ENCODE peak calls at places on chromosomes 7 and 10, in ten cellular contexts. One of them, this sample, is unnamed.

GRCh38 chr7:29375641-29376562 is 181.3 kb downstream of the CHN2 start:
- DNase-seq in astrocyte: no peak
- DNase-seq in heart right ventricle: no peak
- DNase-seq in body of pancreas: peak; percentile 83
- DNase-seq in astrocyte of the spinal cord: no peak
- DNase-seq in RWPE1: peak; percentile 34
- DNase-seq in WTC11: no peak
- DNase-seq in fibroblast of lung: no peak
- DNase-seq in IMR-90: no peak
- DNase-seq in choroid plexus epithelial cell: peak; percentile 15
- DNase-seq in this sample: no peak

GRCh38 chr10:77531441-77532001 is 106.1 kb downstream of the KCNMA1 start:
- DNase-seq in heart right ventricle: no peak
- DNase-seq in fibroblast of lung: peak; percentile 88
- DNase-seq in RWPE1: peak; percentile 74
- DNase-seq in astrocyte: peak; percentile 84
- DNase-seq in IMR-90: peak; percentile 92
- DNase-seq in choroid plexus epithelial cell: peak; percentile 73
- DNase-seq in body of pancreas: no peak
- DNase-seq in WTC11: no peak
- DNase-seq in astrocyte of the spinal cord: peak; percentile 85
- DNase-seq in this sample: peak; percentile 90

GRCh38 chr10:87093461-87094372 is 926 bp downstream of the GLUD1 start:
- DNase-seq in astrocyte of the spinal cord: peak; percentile 53
- DNase-seq in astrocyte: peak; percentile 18
- DNase-seq in WTC11: peak; percentile 61
- DNase-seq in body of pancreas: peak; percentile 84
- DNase-seq in choroid plexus epithelial cell: peak; percentile 57
- DNase-seq in RWPE1: peak; percentile 73
- DNase-seq in fibroblast of lung: peak; percentile 43
- DNase-seq in IMR-90: peak; percentile 22
- DNase-seq in heart right ventricle: peak; percentile 64
- DNase-seq in this sample: peak; percentile 34

GRCh38 chr10:78935697-78936407 is 132.9 kb upstream of the ZMIZ1 start:
- DNase-seq in fibroblast of lung: no peak
- DNase-seq in body of pancreas: no peak
- DNase-seq in RWPE1: no peak
- DNase-seq in WTC11: no peak
- DNase-seq in astrocyte: no peak
- DNase-seq in heart right ventricle: no peak
- DNase-seq in astrocyte of the spinal cord: no peak
- DNase-seq in choroid plexus epithelial cell: no peak
- DNase-seq in IMR-90: no peak
- DNase-seq in this sample: no peak

GRCh38 chr10:44723082-44723481 is 188.1 kb upstream of the TMEM72 start:
- DNase-seq in IMR-90: no peak
- DNase-seq in choroid plexus epithelial cell: no peak
- DNase-seq in RWPE1: no peak
- DNase-seq in astrocyte: no peak
- DNase-seq in WTC11: no peak
- DNase-seq in body of pancreas: no peak
- DNase-seq in fibroblast of lung: no peak
- DNase-seq in heart right ventricle: no peak
- DNase-seq in astrocyte of the spinal cord: no peak
- DNase-seq in this sample: no peak

GRCh38 chr7:42227931-42228591 is 8.9 kb downstream of the GLI3 start:
- DNase-seq in choroid plexus epithelial cell: peak; percentile 57
- DNase-seq in RWPE1: no peak
- DNase-seq in fibroblast of lung: peak; percentile 64
- DNase-seq in WTC11: peak; percentile 59
- DNase-seq in astrocyte: peak; percentile 49
- DNase-seq in astrocyte of the spinal cord: peak; percentile 46
- DNase-seq in IMR-90: peak; percentile 46
- DNase-seq in body of pancreas: peak; percentile 37
- DNase-seq in heart right ventricle: peak; percentile 20
- DNase-seq in this sample: no peak

GRCh38 chr7:105776068-105776790 is 100.2 kb downstream of the ATXN7L1 start:
- DNase-seq in IMR-90: peak; percentile 100
- DNase-seq in astrocyte: peak; percentile 100
- DNase-seq in heart right ventricle: peak; percentile 24
- DNase-seq in choroid plexus epithelial cell: peak; percentile 99
- DNase-seq in fibroblast of lung: peak; percentile 100
- DNase-seq in RWPE1: peak; percentile 89
- DNase-seq in body of pancreas: peak; percentile 32
- DNase-seq in astrocyte of the spinal cord: peak; percentile 99
- DNase-seq in WTC11: peak; percentile 83
- DNase-seq in this sample: peak; percentile 100

GRCh38 chr7:73740771-73741170 is 2.2 kb upstream of the ABHD11 start:
- DNase-seq in fibroblast of lung: no peak
- DNase-seq in body of pancreas: peak; percentile 27
- DNase-seq in heart right ventricle: no peak
- DNase-seq in choroid plexus epithelial cell: no peak
- DNase-seq in RWPE1: no peak
- DNase-seq in WTC11: no peak
- DNase-seq in astrocyte of the spinal cord: no peak
- DNase-seq in astrocyte: no peak
- DNase-seq in IMR-90: no peak
- DNase-seq in this sample: no peak

GRCh38 chr7:110835209-110835608 is 255.7 kb upstream of the LRRN3 start:
- DNase-seq in astrocyte: no peak
- DNase-seq in choroid plexus epithelial cell: peak; percentile 10
- DNase-seq in astrocyte of the spinal cord: no peak
- DNase-seq in heart right ventricle: no peak
- DNase-seq in body of pancreas: no peak
- DNase-seq in WTC11: no peak
- DNase-seq in fibroblast of lung: no peak
- DNase-seq in IMR-90: no peak
- DNase-seq in RWPE1: no peak
- DNase-seq in this sample: no peak

GRCh38 chr7:134724606-134725005 is 54.8 kb upstream of the CALD1 start:
- DNase-seq in RWPE1: peak; percentile 24
- DNase-seq in IMR-90: peak; percentile 54
- DNase-seq in WTC11: peak; percentile 41
- DNase-seq in astrocyte: no peak
- DNase-seq in astrocyte of the spinal cord: peak; percentile 41
- DNase-seq in heart right ventricle: no peak
- DNase-seq in fibroblast of lung: peak; percentile 40
- DNase-seq in choroid plexus epithelial cell: peak; percentile 75
- DNase-seq in body of pancreas: peak; percentile 17
- DNase-seq in this sample: peak; percentile 55

GRCh38 chr7:155305251-155305904 is 7.7 kb downstream of the INSIG1 start:
- DNase-seq in astrocyte of the spinal cord: no peak
- DNase-seq in body of pancreas: no peak
- DNase-seq in RWPE1: no peak
- DNase-seq in choroid plexus epithelial cell: no peak
- DNase-seq in WTC11: no peak
- DNase-seq in astrocyte: no peak
- DNase-seq in IMR-90: no peak
- DNase-seq in fibroblast of lung: no peak
- DNase-seq in heart right ventricle: no peak
- DNase-seq in this sample: no peak

DNA sequence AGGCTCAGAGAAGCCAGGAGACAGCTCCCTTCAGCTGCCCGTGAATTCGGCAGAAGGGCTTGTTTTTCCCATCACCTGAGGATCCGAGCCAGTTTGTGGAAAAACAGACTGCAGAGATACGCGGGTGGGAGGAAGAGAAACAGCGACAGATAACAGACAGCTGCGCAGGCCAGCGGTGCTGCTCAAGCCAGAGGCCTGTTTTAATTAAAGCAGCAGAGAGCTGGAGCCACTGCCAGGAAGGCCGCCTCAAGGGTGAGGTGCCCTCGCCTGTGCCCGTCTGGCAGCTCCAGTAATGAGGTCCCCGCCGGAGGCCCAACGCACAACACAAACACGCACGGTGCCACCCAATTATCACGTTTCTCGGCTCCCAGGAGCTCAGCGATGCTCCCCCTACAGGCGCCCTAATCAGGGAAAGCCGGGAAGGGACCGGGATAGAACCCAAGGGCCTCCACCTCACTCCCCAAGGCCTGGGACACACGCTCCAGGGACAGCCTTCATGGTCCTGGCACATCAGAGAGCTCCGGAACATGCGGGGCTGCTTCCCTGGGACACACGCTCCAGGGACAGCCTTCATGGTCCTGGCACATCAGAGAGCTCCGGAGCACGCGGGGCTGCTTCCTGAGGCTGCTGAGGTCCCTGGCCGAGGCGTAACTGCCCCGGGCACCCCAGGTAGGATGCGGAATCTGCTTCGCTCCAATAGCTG is 60.6 kb upstream of the DNAAF5 start:
- DNase-seq in body of pancreas: peak; percentile 18
- DNase-seq in fibroblast of lung: no peak
- DNase-seq in heart right ventricle: peak; percentile 70
- DNase-seq in astrocyte of the spinal cord: no peak
- DNase-seq in IMR-90: no peak
- DNase-seq in RWPE1: no peak
- DNase-seq in WTC11: peak; percentile 58
- DNase-seq in astrocyte: peak; percentile 3
- DNase-seq in choroid plexus epithelial cell: peak; percentile 46
- DNase-seq in this sample: no peak
- TF ChIP-seq CTCF in body of pancreas: no peak
- TF ChIP-seq CTCF in fibroblast of lung: peak; percentile 35
- TF ChIP-seq CTCF in heart right ventricle: peak; percentile 46
- TF ChIP-seq CTCF in astrocyte of the spinal cord: peak; percentile 38
- TF ChIP-seq CTCF in IMR-90: no peak
- TF ChIP-seq CTCF in RWPE1: no peak
- TF ChIP-seq CTCF in WTC11: no peak
- TF ChIP-seq CTCF in astrocyte: peak; percentile 7
- TF ChIP-seq CTCF in choroid plexus epithelial cell: peak; percentile 33
- TF ChIP-seq CTCF in this sample: peak; percentile 43

GRCh38 chr7:1123721-1124120 is 35.8 kb downstream of the GPER1 start:
- DNase-seq in IMR-90: peak; percentile 79
- DNase-seq in fibroblast of lung: peak; percentile 79
- DNase-seq in astrocyte of the spinal cord: peak; percentile 82
- DNase-seq in heart right ventricle: peak; percentile 85
- DNase-seq in body of pancreas: peak; percentile 67
- DNase-seq in astrocyte: peak; percentile 73
- DNase-seq in RWPE1: no peak
- DNase-seq in choroid plexus epithelial cell: peak; percentile 76
- DNase-seq in WTC11: peak; percentile 86
- DNase-seq in this sample: no peak
- TF ChIP-seq CTCF in IMR-90: peak; percentile 69
- TF ChIP-seq CTCF in fibroblast of lung: peak; percentile 77
- TF ChIP-seq CTCF in astrocyte of the spinal cord: peak; percentile 73
- TF ChIP-seq CTCF in heart right ventricle: peak; percentile 75
- TF ChIP-seq CTCF in body of pancreas: no peak
- TF ChIP-seq CTCF in astrocyte: peak; percentile 53
- TF ChIP-seq CTCF in RWPE1: no peak
- TF ChIP-seq CTCF in choroid plexus epithelial cell: peak; percentile 82
- TF ChIP-seq CTCF in WTC11: no peak
- TF ChIP-seq CTCF in this sample: no peak

GRCh38 chr10:129513312-129513711 is 46.3 kb downstream of the MGMT start:
- DNase-seq in heart right ventricle: no peak
- DNase-seq in body of pancreas: no peak
- DNase-seq in fibroblast of lung: no peak
- DNase-seq in choroid plexus epithelial cell: no peak
- DNase-seq in RWPE1: no peak
- DNase-seq in astrocyte of the spinal cord: no peak
- DNase-seq in IMR-90: no peak
- DNase-seq in WTC11: peak; percentile 52
- DNase-seq in astrocyte: no peak
- DNase-seq in this sample: no peak
- TF ChIP-seq CTCF in heart right ventricle: no peak
- TF ChIP-seq CTCF in body of pancreas: no peak
- TF ChIP-seq CTCF in fibroblast of lung: no peak
- TF ChIP-seq CTCF in choroid plexus epithelial cell: no peak
- TF ChIP-seq CTCF in RWPE1: no peak
- TF ChIP-seq CTCF in astrocyte of the spinal cord: no peak
- TF ChIP-seq CTCF in IMR-90: no peak
- TF ChIP-seq CTCF in WTC11: no peak
- TF ChIP-seq CTCF in astrocyte: no peak
- TF ChIP-seq CTCF in this sample: no peak

GRCh38 chr10:98388086-98388655 is 26.8 kb downstream of the PYROXD2 start:
- DNase-seq in choroid plexus epithelial cell: no peak
- DNase-seq in IMR-90: no peak
- DNase-seq in fibroblast of lung: no peak
- DNase-seq in astrocyte of the spinal cord: no peak
- DNase-seq in heart right ventricle: no peak
- DNase-seq in WTC11: peak; percentile 30
- DNase-seq in body of pancreas: no peak
- DNase-seq in astrocyte: no peak
- DNase-seq in RWPE1: no peak
- DNase-seq in this sample: no peak
- TF ChIP-seq CTCF in choroid plexus epithelial cell: peak; percentile 24
- TF ChIP-seq CTCF in IMR-90: no peak
- TF ChIP-seq CTCF in fibroblast of lung: no peak
- TF ChIP-seq CTCF in astrocyte of the spinal cord: no peak
- TF ChIP-seq CTCF in heart right ventricle: no peak
- TF ChIP-seq CTCF in WTC11: no peak
- TF ChIP-seq CTCF in body of pancreas: no peak
- TF ChIP-seq CTCF in astrocyte: no peak
- TF ChIP-seq CTCF in RWPE1: no peak
- TF ChIP-seq CTCF in this sample: no peak

GRCh38 chr10:52949899-52950298 is 177.3 kb upstream of the MBL2 start:
- DNase-seq in body of pancreas: peak; percentile 19
- DNase-seq in choroid plexus epithelial cell: peak; percentile 25
- DNase-seq in astrocyte of the spinal cord: peak; percentile 1
- DNase-seq in heart right ventricle: no peak
- DNase-seq in fibroblast of lung: no peak
- DNase-seq in WTC11: peak; percentile 39
- DNase-seq in RWPE1: no peak
- DNase-seq in astrocyte: no peak
- DNase-seq in IMR-90: no peak
- DNase-seq in this sample: no peak
- TF ChIP-seq CTCF in body of pancreas: peak; percentile 17
- TF ChIP-seq CTCF in choroid plexus epithelial cell: peak; percentile 36
- TF ChIP-seq CTCF in astrocyte of the spinal cord: peak; percentile 16
- TF ChIP-seq CTCF in heart right ventricle: no peak
- TF ChIP-seq CTCF in fibroblast of lung: no peak
- TF ChIP-seq CTCF in WTC11: no peak
- TF ChIP-seq CTCF in RWPE1: no peak
- TF ChIP-seq CTCF in astrocyte: no peak
- TF ChIP-seq CTCF in IMR-90: no peak
- TF ChIP-seq CTCF in this sample: no peak